ENCODE peak calls at places on chromosomes 4 and X, in five cellular contexts. S is neuronal stem cell, K is mesendoderm, W is H9, F is IMR-90. Z is an unnamed sample.

GRCh38 chr4:150561338-150561737 is 20.6 kb upstream of the MAB21L2 start:
- DNase-seq in S (no peak), K (no peak), W (no peak), F (no peak), Z (no peak)

GRCh38 chrX:74925210-74926088 is at the start of gene NEXMIF:
- DNase-seq in S (peak; percentile 44), K (no peak), W (peak; percentile 49), F (no peak), Z (peak; percentile 7)

GRCh38 chr4:38154251-38154650 is 194.1 kb downstream of the PTTG2 start:
- DNase-seq in S (no peak), K (no peak), W (no peak), F (peak; percentile 47), Z (no peak)

GRCh38 chrX:80648023-80648422 is 161.7 kb downstream of the BRWD3 start:
- DNase-seq in S (peak; percentile 0), K (peak; percentile 11), W (no peak), F (no peak), Z (peak; percentile 0)

GRCh38 chr4:26175905-26176304 is 144.9 kb upstream of the RBPJ start:
- DNase-seq in S (no peak), K (no peak), W (no peak), F (no peak), Z (no peak)

GRCh38 chrX:7316280-7316679 is 168.3 kb upstream of the PUDP start:
- DNase-seq in S (no peak), K (no peak), W (no peak), F (no peak), Z (no peak)

GRCh38 chrX:3712870-3713224 is 602 bp downstream of the PRKX start:
- DNase-seq in S (no peak), K (peak; percentile 1), W (no peak), F (no peak), Z (no peak)

GRCh38 chr4:86498560-86499166 is 95.5 kb upstream of the PTPN13 start:
- DNase-seq in S (no peak), K (peak; percentile 71), W (no peak), F (peak; percentile 68), Z (peak; percentile 65)

GRCh38 chr4:65126200-65126599 is 544.1 kb downstream of the EPHA5 start:
- DNase-seq in S (no peak), K (no peak), W (no peak), F (no peak), Z (no peak)

DNA sequence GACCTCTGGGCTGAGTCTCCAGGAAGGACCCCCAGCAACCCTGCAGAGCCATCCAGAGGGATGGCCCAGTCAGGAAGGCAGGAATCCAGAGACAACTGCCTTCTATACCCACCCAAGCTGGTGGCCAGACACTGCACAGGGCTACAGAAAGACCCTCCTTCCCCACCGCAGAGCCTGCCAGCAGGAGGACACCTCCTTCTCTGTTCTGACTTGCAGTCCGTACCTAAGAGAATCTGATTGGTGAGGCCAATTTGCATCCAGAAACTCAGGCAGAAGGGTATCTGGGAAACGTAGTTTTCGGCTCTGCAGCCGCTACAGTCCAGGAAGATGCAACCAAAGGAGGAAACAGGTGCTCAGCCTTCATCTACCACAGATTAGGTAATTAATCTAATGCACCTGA is 155.4 kb upstream of the FRG1 start:
- DNase-seq in S (no peak), K (peak; percentile 80), W (peak; percentile 68), F (no peak), Z (no peak)
- H3K23ac ChIP-seq in S (no peak overlapping the region), K (no peak overlapping the region), W (no peak overlapping the region), F (no peak overlapping the region), Z (no peak overlapping the region)

DNA sequence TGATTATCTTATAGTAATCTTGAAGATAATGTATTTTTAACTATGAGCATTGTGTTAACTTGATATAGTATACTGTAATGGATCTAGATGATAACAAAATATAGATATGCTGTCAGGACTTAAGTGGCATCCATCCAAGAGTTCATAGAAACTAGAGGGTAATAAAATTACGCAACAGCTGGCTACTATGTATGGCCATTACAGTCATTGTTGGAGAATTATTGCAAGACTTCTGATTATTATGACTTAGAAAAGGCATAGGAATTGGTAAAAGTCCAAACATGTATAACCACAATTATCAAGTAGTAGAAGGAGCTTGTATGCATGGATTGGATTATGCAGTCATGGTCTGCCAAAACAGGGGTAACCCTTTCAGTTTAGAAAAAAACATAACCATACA is 9.5 kb downstream of the OGT start:
- DNase-seq in S (no peak), K (no peak), W (no peak), F (peak; percentile 77), Z (peak; percentile 43)
- H3K4me1 ChIP-seq in S (no peaks in the 10 kb centered on the region), K (no peaks in the 10 kb centered on the region), W (no peaks in the 10 kb centered on the region), F (no peaks in the 10 kb centered on the region), Z (peaks cover 2% of the 10 kb centered on the region)

GRCh38 chr4:57945298-57945697 is 835.1 kb upstream of the IGFBP7 start:
- DNase-seq in S (no peak), K (no peak), W (no peak), F (no peak), Z (no peak)
- H3K23ac ChIP-seq in S (no peak overlapping the region), K (no peak overlapping the region), W (no peak overlapping the region), F (no peak overlapping the region), Z (no peak overlapping the region)

GRCh38 chr4:7868892-7869471 is 70.7 kb downstream of the AFAP1 start:
- DNase-seq in S (no peak), K (no peak), W (no peak), F (no peak), Z (no peak)
- H3K4me1 ChIP-seq in S (no peaks in the 10 kb centered on the region), K (no peaks in the 10 kb centered on the region), W (no peaks in the 10 kb centered on the region), F (peaks cover 30% of the 10 kb centered on the region), Z (peaks cover 17% of the 10 kb centered on the region)

GRCh38 chr4:114694770-114695169 is 96.2 kb downstream of the UGT8 start:
- DNase-seq in S (peak; percentile 26), K (peak; percentile 42), W (no peak), F (peak; percentile 28), Z (peak; percentile 38)

GRCh38 chr4:114691865-114692264 is 93.3 kb downstream of the UGT8 start:
- DNase-seq in S (no peak), K (no peak), W (no peak), F (no peak), Z (no peak)

GRCh38 chr4:114690571-114690970 is 92.0 kb downstream of the UGT8 start:
- DNase-seq in S (no peak), K (no peak), W (no peak), F (no peak), Z (no peak)

GRCh38 chr4:114688063-114688462 is 89.5 kb downstream of the UGT8 start:
- DNase-seq in S (no peak), K (no peak), W (no peak), F (no peak), Z (no peak)

GRCh38 chr4:114692958-114693357 is 94.4 kb downstream of the UGT8 start:
- DNase-seq in S (no peak), K (no peak), W (no peak), F (no peak), Z (no peak)
- H3K23ac ChIP-seq in S (no peak overlapping the region), K (no peak overlapping the region), W (no peak overlapping the region), F (no peak overlapping the region), Z (no peak overlapping the region)

DNA sequence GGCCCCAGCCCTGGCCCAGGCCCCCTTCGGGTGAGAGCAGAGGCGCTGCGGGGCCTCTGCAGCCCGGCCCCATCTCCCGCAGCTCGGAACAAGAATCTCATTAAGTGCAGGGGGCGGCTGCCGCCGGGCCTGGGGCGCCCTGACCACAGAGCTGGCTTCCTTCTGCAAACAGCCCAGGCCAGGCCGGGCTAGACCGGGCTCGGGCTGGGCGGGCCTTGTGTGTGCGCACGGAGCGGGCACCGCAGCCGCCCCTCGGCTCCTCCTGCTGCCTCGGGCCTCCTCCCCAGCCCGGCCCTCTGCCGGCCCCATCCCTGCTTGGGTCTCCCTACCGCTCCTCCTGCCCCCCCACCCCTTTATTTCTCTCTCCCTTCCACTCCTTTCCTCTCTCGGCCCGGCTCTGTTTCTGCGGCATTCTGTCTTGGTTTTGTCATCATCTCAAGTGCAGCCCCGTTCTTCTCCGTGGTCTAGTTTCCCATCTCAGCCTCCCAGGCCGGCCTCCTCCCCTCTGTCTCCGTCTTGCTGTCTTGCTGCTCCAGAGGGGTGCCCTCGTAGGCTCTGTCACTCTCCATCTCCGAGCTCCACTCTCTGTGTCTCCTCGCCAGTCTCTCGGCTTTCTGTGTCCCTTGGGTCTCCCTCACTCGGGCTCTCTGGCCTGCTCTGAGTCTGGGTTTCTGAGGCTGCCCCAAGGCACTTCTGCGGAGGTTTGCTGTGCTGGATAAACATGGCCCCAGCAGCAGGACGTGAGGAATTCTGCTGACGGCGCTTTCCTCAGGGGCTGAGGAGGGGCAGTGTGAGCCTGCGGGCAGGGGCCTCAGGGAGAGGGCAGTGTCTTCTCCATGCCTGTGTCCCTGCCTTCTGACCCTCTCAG is 83.5 kb downstream of the EFNB1 start:
- DNase-seq in S (peak; percentile 49), K (peak; percentile 84), W (peak; percentile 59), F (no peak), Z (peak; percentile 75)
- H3K4me1 ChIP-seq in S (peaks cover 9% of the 10 kb centered on the region), K (no peaks in the 10 kb centered on the region), W (peaks cover 8% of the 10 kb centered on the region), F (peaks cover 2% of the 10 kb centered on the region), Z (peaks cover 28% of the 10 kb centered on the region)